ENCODE peak calls at places on chromosomes 3 and 15, in four cellular contexts. One of them, this sample, is unnamed.

GRCh38 chr3:42839616-42840015 is 30.4 kb downstream of the ACKR2 start:
- DNase-seq in skeletal muscle cell: no peak
- DNase-seq in M059J: peak
- DNase-seq in HT1080: peak
- DNase-seq in this sample: peak

GRCh38 chr15:60407406-60407805 is 9.6 kb upstream of the ANXA2 start:
- DNase-seq in skeletal muscle cell: no peak
- DNase-seq in M059J: peak
- DNase-seq in HT1080: peak
- DNase-seq in this sample: peak

GRCh38 chr3:72891053-72891855 is 3.4 kb downstream of the GXYLT2 start:
- DNase-seq in skeletal muscle cell: peak
- DNase-seq in M059J: peak
- DNase-seq in HT1080: peak
- DNase-seq in this sample: peak

GRCh38 chr3:23867400-23867799 is 49.4 kb downstream of the NKIRAS1 start:
- DNase-seq in skeletal muscle cell: no peak
- DNase-seq in M059J: no peak
- DNase-seq in HT1080: no peak
- DNase-seq in this sample: no peak

GRCh38 chr3:134311265-134311664 is 60.6 kb upstream of the RYK start:
- DNase-seq in skeletal muscle cell: no peak
- DNase-seq in M059J: peak
- DNase-seq in HT1080: peak
- DNase-seq in this sample: peak

GRCh38 chr3:34203386-34203785 is 405.0 kb downstream of the PDCD6IP start:
- DNase-seq in skeletal muscle cell: no peak
- DNase-seq in M059J: no peak
- DNase-seq in HT1080: no peak
- DNase-seq in this sample: no peak

GRCh38 chr15:59689626-59690236 is 611 bp upstream of the BNIP2 start:
- DNase-seq in skeletal muscle cell: no peak
- DNase-seq in M059J: peak
- DNase-seq in HT1080: peak
- DNase-seq in this sample: no peak

GRCh38 chr3:98359993-98360675 is 6.5 kb downstream of the OR5K4 start:
- DNase-seq in skeletal muscle cell: no peak
- DNase-seq in M059J: peak
- DNase-seq in HT1080: peak
- DNase-seq in this sample: no peak

GRCh38 chr3:14914777-14915113 is 32.6 kb upstream of the NR2C2 start:
- DNase-seq in skeletal muscle cell: no peak
- DNase-seq in M059J: no peak
- DNase-seq in HT1080: no peak
- DNase-seq in this sample: no peak

GRCh38 chr3:82496890-82497560 is 735.6 kb upstream of the GBE1 start:
- DNase-seq in skeletal muscle cell: no peak
- DNase-seq in M059J: no peak
- DNase-seq in HT1080: no peak
- DNase-seq in this sample: no peak

GRCh38 chr3:59817511-59817910 is 767.7 kb upstream of the CFAP20DC start:
- DNase-seq in skeletal muscle cell: no peak
- DNase-seq in M059J: peak
- DNase-seq in HT1080: no peak
- DNase-seq in this sample: no peak

GRCh38 chr3:69505770-69506407 is 120.0 kb upstream of the FRMD4B start:
- DNase-seq in skeletal muscle cell: no peak
- DNase-seq in M059J: no peak
- DNase-seq in HT1080: no peak
- DNase-seq in this sample: no peak

GRCh38 chr3:173109143-173109542 is 31.9 kb downstream of the SPATA16 start:
- DNase-seq in skeletal muscle cell: no peak
- DNase-seq in M059J: no peak
- DNase-seq in HT1080: peak
- DNase-seq in this sample: no peak

GRCh38 chr3:38583688-38584087 is 65.8 kb downstream of the SCN5A start:
- DNase-seq in skeletal muscle cell: no peak
- DNase-seq in M059J: no peak
- DNase-seq in HT1080: no peak
- DNase-seq in this sample: no peak

GRCh38 chr3:129662230-129662629 is 55.8 kb upstream of the PLXND1 start:
- DNase-seq in skeletal muscle cell: no peak
- DNase-seq in M059J: no peak
- DNase-seq in HT1080: no peak
- DNase-seq in this sample: no peak

GRCh38 chr3:11335056-11335608 is 62.9 kb downstream of the ATG7 start:
- DNase-seq in skeletal muscle cell: peak
- DNase-seq in M059J: peak
- DNase-seq in HT1080: peak
- DNase-seq in this sample: peak

GRCh38 chr3:13507791-13508339 is 27.8 kb downstream of the HDAC11 start:
- DNase-seq in skeletal muscle cell: no peak
- DNase-seq in M059J: peak
- DNase-seq in HT1080: no peak
- DNase-seq in this sample: no peak

GRCh38 chr3:48680811-48681540 is 4.7 kb downstream of the NCKIPSD start:
- DNase-seq in skeletal muscle cell: no peak
- DNase-seq in M059J: no peak
- DNase-seq in HT1080: no peak
- DNase-seq in this sample: no peak

GRCh38 chr3:64264491-64265109 is 39.3 kb upstream of the PRICKLE2 start:
- DNase-seq in skeletal muscle cell: peak
- DNase-seq in M059J: no peak
- DNase-seq in HT1080: no peak
- DNase-seq in this sample: no peak

GRCh38 chr3:56855856-56856538 is 54.2 kb upstream of the ARHGEF3 start:
- DNase-seq in skeletal muscle cell: no peak
- DNase-seq in M059J: no peak
- DNase-seq in HT1080: no peak
- DNase-seq in this sample: no peak

GRCh38 chr15:63379492-63380150 is 2.0 kb downstream of the CA12 start:
- DNase-seq in skeletal muscle cell: no peak
- DNase-seq in M059J: no peak
- DNase-seq in HT1080: no peak
- DNase-seq in this sample: peak

GRCh38 chr3:126364731-126365301 is 7.6 kb upstream of the KLF15 start:
- DNase-seq in skeletal muscle cell: no peak
- DNase-seq in M059J: no peak
- DNase-seq in HT1080: no peak
- DNase-seq in this sample: no peak

GRCh38 chr3:126372413-126373145 is 15.4 kb upstream of the KLF15 start:
- DNase-seq in skeletal muscle cell: no peak
- DNase-seq in M059J: no peak
- DNase-seq in HT1080: no peak
- DNase-seq in this sample: no peak

GRCh38 chr3:138908815-138909214 is 38.1 kb downstream of the FOXL2 start:
- DNase-seq in skeletal muscle cell: no peak
- DNase-seq in M059J: no peak
- DNase-seq in HT1080: no peak
- DNase-seq in this sample: no peak

GRCh38 chr15:50911001-50911400 is 2.5 kb downstream of the AP4E1 start:
- DNase-seq in skeletal muscle cell: no peak
- DNase-seq in M059J: peak
- DNase-seq in HT1080: no peak
- DNase-seq in this sample: no peak

GRCh38 chr3:197001106-197001971 is 28.3 kb downstream of the MELTF start:
- DNase-seq in skeletal muscle cell: no peak
- DNase-seq in M059J: no peak
- DNase-seq in HT1080: no peak
- DNase-seq in this sample: no peak

GRCh38 chr15:70528270-70528706 is 235.1 kb downstream of the UACA start:
- DNase-seq in skeletal muscle cell: no peak
- DNase-seq in M059J: peak
- DNase-seq in HT1080: peak
- DNase-seq in this sample: peak

GRCh38 chr3:71430941-71431552 is 152.5 kb downstream of the FOXP1 start:
- DNase-seq in skeletal muscle cell: no peak
- DNase-seq in M059J: peak
- DNase-seq in HT1080: peak
- DNase-seq in this sample: peak

GRCh38 chr15:59203026-59203425 is 3.6 kb upstream of the LDHAL6B start:
- DNase-seq in skeletal muscle cell: no peak
- DNase-seq in M059J: no peak
- DNase-seq in HT1080: no peak
- DNase-seq in this sample: no peak

This sample was measured in RCC 7860.